ENCODE peak calls at places on chromosomes 5 and 9, in nine cellular contexts. One of them, this sample, is unnamed.

GRCh38 chr5:75567710-75568109 is 43.5 kb upstream of the ANKDD1B start:
- DNase-seq in gastrocnemius medialis: no peak
- DNase-seq in lower lobe of right lung: no peak
- DNase-seq in CD4-positive, alpha-beta T cell: no peak
- DNase-seq in mammary epithelial cell: peak; percentile 25
- DNase-seq in psoas muscle: no peak
- DNase-seq in colonic mucosa: no peak
- DNase-seq in CD8-positive, alpha-beta T cell: no peak
- DNase-seq in PC-9: no peak
- DNase-seq in this sample: no peak

GRCh38 chr5:9507974-9508373 is 37.9 kb downstream of the SEMA5A start:
- DNase-seq in CD8-positive, alpha-beta T cell: no peak
- DNase-seq in gastrocnemius medialis: no peak
- DNase-seq in colonic mucosa: no peak
- DNase-seq in PC-9: no peak
- DNase-seq in lower lobe of right lung: no peak
- DNase-seq in CD4-positive, alpha-beta T cell: no peak
- DNase-seq in mammary epithelial cell: peak; percentile 9
- DNase-seq in psoas muscle: no peak
- DNase-seq in this sample: no peak

GRCh38 chr9:86751207-86751606 is 196.1 kb downstream of the GAS1 start:
- DNase-seq in gastrocnemius medialis: no peak
- DNase-seq in CD8-positive, alpha-beta T cell: no peak
- DNase-seq in psoas muscle: peak; percentile 20
- DNase-seq in CD4-positive, alpha-beta T cell: no peak
- DNase-seq in colonic mucosa: no peak
- DNase-seq in lower lobe of right lung: no peak
- DNase-seq in mammary epithelial cell: no peak
- DNase-seq in PC-9: no peak
- DNase-seq in this sample: no peak

GRCh38 chr5:146825033-146825432 is 53.5 kb downstream of the PPP2R2B start:
- DNase-seq in lower lobe of right lung: no peak
- DNase-seq in gastrocnemius medialis: no peak
- DNase-seq in CD8-positive, alpha-beta T cell: no peak
- DNase-seq in mammary epithelial cell: peak; percentile 42
- DNase-seq in PC-9: no peak
- DNase-seq in colonic mucosa: no peak
- DNase-seq in psoas muscle: no peak
- DNase-seq in CD4-positive, alpha-beta T cell: no peak
- DNase-seq in this sample: peak; percentile 42

GRCh38 chr5:150901446-150901845 is 3.3 kb downstream of the ZNF300 start:
- DNase-seq in psoas muscle: no peak
- DNase-seq in lower lobe of right lung: no peak
- DNase-seq in CD8-positive, alpha-beta T cell: no peak
- DNase-seq in CD4-positive, alpha-beta T cell: no peak
- DNase-seq in PC-9: no peak
- DNase-seq in mammary epithelial cell: no peak
- DNase-seq in colonic mucosa: no peak
- DNase-seq in gastrocnemius medialis: no peak
- DNase-seq in this sample: no peak

GRCh38 chr5:172877496-172878260 is 43.6 kb downstream of the ERGIC1 start:
- DNase-seq in PC-9: no peak
- DNase-seq in CD8-positive, alpha-beta T cell: no peak
- DNase-seq in colonic mucosa: no peak
- DNase-seq in CD4-positive, alpha-beta T cell: no peak
- DNase-seq in psoas muscle: no peak
- DNase-seq in mammary epithelial cell: no peak
- DNase-seq in lower lobe of right lung: no peak
- DNase-seq in gastrocnemius medialis: no peak
- DNase-seq in this sample: no peak

GRCh38 chr9:89945133-89945532 is 340.3 kb downstream of the GADD45G start:
- DNase-seq in colonic mucosa: no peak
- DNase-seq in CD4-positive, alpha-beta T cell: no peak
- DNase-seq in gastrocnemius medialis: no peak
- DNase-seq in psoas muscle: no peak
- DNase-seq in PC-9: no peak
- DNase-seq in CD8-positive, alpha-beta T cell: no peak
- DNase-seq in lower lobe of right lung: no peak
- DNase-seq in mammary epithelial cell: no peak
- DNase-seq in this sample: no peak

GRCh38 chr5:74767579-74767913 is 497 bp downstream of the NSA2 start:
- DNase-seq in CD4-positive, alpha-beta T cell: no peak
- DNase-seq in psoas muscle: no peak
- DNase-seq in colonic mucosa: peak; percentile 53
- DNase-seq in mammary epithelial cell: peak; percentile 49
- DNase-seq in gastrocnemius medialis: no peak
- DNase-seq in PC-9: peak; percentile 43
- DNase-seq in lower lobe of right lung: no peak
- DNase-seq in CD8-positive, alpha-beta T cell: no peak
- DNase-seq in this sample: peak; percentile 20

GRCh38 chr5:126872558-126873349 is 95.8 kb downstream of the LMNB1 start:
- DNase-seq in lower lobe of right lung: no peak
- DNase-seq in PC-9: no peak
- DNase-seq in psoas muscle: no peak
- DNase-seq in CD8-positive, alpha-beta T cell: no peak
- DNase-seq in CD4-positive, alpha-beta T cell: no peak
- DNase-seq in mammary epithelial cell: no peak
- DNase-seq in colonic mucosa: no peak
- DNase-seq in gastrocnemius medialis: no peak
- DNase-seq in this sample: no peak

GRCh38 chr5:32098291-32098690 is 75.8 kb downstream of the GOLPH3 start:
- DNase-seq in lower lobe of right lung: no peak
- DNase-seq in psoas muscle: no peak
- DNase-seq in CD4-positive, alpha-beta T cell: no peak
- DNase-seq in colonic mucosa: no peak
- DNase-seq in PC-9: no peak
- DNase-seq in CD8-positive, alpha-beta T cell: no peak
- DNase-seq in gastrocnemius medialis: no peak
- DNase-seq in mammary epithelial cell: no peak
- DNase-seq in this sample: no peak

GRCh38 chr5:42005561-42006153 is 80.6 kb downstream of the FBXO4 start:
- DNase-seq in mammary epithelial cell: peak; percentile 8
- DNase-seq in colonic mucosa: no peak
- DNase-seq in CD4-positive, alpha-beta T cell: no peak
- DNase-seq in PC-9: peak; percentile 47
- DNase-seq in gastrocnemius medialis: no peak
- DNase-seq in CD8-positive, alpha-beta T cell: no peak
- DNase-seq in psoas muscle: no peak
- DNase-seq in lower lobe of right lung: no peak
- DNase-seq in this sample: peak; percentile 38

GRCh38 chr5:150164640-150165039 is 1.9 kb upstream of the CDX1 start:
- DNase-seq in CD8-positive, alpha-beta T cell: no peak
- DNase-seq in mammary epithelial cell: no peak
- DNase-seq in psoas muscle: peak; percentile 46
- DNase-seq in lower lobe of right lung: no peak
- DNase-seq in PC-9: no peak
- DNase-seq in gastrocnemius medialis: no peak
- DNase-seq in CD4-positive, alpha-beta T cell: no peak
- DNase-seq in colonic mucosa: peak; percentile 69
- DNase-seq in this sample: no peak

GRCh38 chr5:177220576-177220975 is 82.9 kb downstream of the RAB24 start:
- DNase-seq in mammary epithelial cell: no peak
- DNase-seq in CD8-positive, alpha-beta T cell: no peak
- DNase-seq in PC-9: no peak
- DNase-seq in gastrocnemius medialis: no peak
- DNase-seq in lower lobe of right lung: no peak
- DNase-seq in CD4-positive, alpha-beta T cell: no peak
- DNase-seq in psoas muscle: no peak
- DNase-seq in colonic mucosa: no peak
- DNase-seq in this sample: no peak

GRCh38 chr5:9829621-9830020 is 199.5 kb upstream of the TAS2R1 start:
- DNase-seq in mammary epithelial cell: no peak
- DNase-seq in psoas muscle: no peak
- DNase-seq in CD8-positive, alpha-beta T cell: no peak
- DNase-seq in CD4-positive, alpha-beta T cell: no peak
- DNase-seq in colonic mucosa: no peak
- DNase-seq in gastrocnemius medialis: no peak
- DNase-seq in lower lobe of right lung: no peak
- DNase-seq in PC-9: no peak
- DNase-seq in this sample: no peak

GRCh38 chr5:39661026-39661779 is 236.4 kb upstream of the DAB2 start:
- DNase-seq in lower lobe of right lung: no peak
- DNase-seq in psoas muscle: no peak
- DNase-seq in mammary epithelial cell: peak; percentile 75
- DNase-seq in PC-9: peak; percentile 63
- DNase-seq in CD8-positive, alpha-beta T cell: no peak
- DNase-seq in CD4-positive, alpha-beta T cell: no peak
- DNase-seq in colonic mucosa: no peak
- DNase-seq in gastrocnemius medialis: no peak
- DNase-seq in this sample: peak; percentile 44

GRCh38 chr5:107705390-107706014 is 34.8 kb upstream of the EFNA5 start:
- DNase-seq in gastrocnemius medialis: no peak
- DNase-seq in colonic mucosa: no peak
- DNase-seq in mammary epithelial cell: peak; percentile 69
- DNase-seq in CD8-positive, alpha-beta T cell: no peak
- DNase-seq in lower lobe of right lung: no peak
- DNase-seq in CD4-positive, alpha-beta T cell: no peak
- DNase-seq in PC-9: no peak
- DNase-seq in psoas muscle: no peak
- DNase-seq in this sample: no peak

GRCh38 chr5:80255425-80255751 is 460 bp downstream of the SERINC5 start:
- DNase-seq in colonic mucosa: peak; percentile 77
- DNase-seq in gastrocnemius medialis: peak; percentile 16
- DNase-seq in mammary epithelial cell: peak; percentile 71
- DNase-seq in CD4-positive, alpha-beta T cell: peak; percentile 30
- DNase-seq in PC-9: peak; percentile 56
- DNase-seq in lower lobe of right lung: peak; percentile 83
- DNase-seq in CD8-positive, alpha-beta T cell: no peak
- DNase-seq in psoas muscle: peak; percentile 67
- DNase-seq in this sample: peak; percentile 44

GRCh38 chr5:169101966-169102365 is 199.0 kb downstream of the SLIT3 start:
- DNase-seq in CD8-positive, alpha-beta T cell: no peak
- DNase-seq in CD4-positive, alpha-beta T cell: no peak
- DNase-seq in psoas muscle: no peak
- DNase-seq in PC-9: no peak
- DNase-seq in mammary epithelial cell: no peak
- DNase-seq in gastrocnemius medialis: no peak
- DNase-seq in lower lobe of right lung: no peak
- DNase-seq in colonic mucosa: no peak
- DNase-seq in this sample: no peak

GRCh38 chr5:53262348-53262970 is 152.9 kb upstream of the MOCS2 start:
- DNase-seq in psoas muscle: no peak
- DNase-seq in mammary epithelial cell: peak; percentile 60
- DNase-seq in CD4-positive, alpha-beta T cell: no peak
- DNase-seq in gastrocnemius medialis: no peak
- DNase-seq in PC-9: no peak
- DNase-seq in lower lobe of right lung: no peak
- DNase-seq in CD8-positive, alpha-beta T cell: no peak
- DNase-seq in colonic mucosa: no peak
- DNase-seq in this sample: no peak

GRCh38 chr9:12819436-12820185 is 44.8 kb downstream of the LURAP1L start:
- DNase-seq in lower lobe of right lung: no peak
- DNase-seq in mammary epithelial cell: no peak
- DNase-seq in PC-9: no peak
- DNase-seq in CD4-positive, alpha-beta T cell: no peak
- DNase-seq in colonic mucosa: no peak
- DNase-seq in gastrocnemius medialis: no peak
- DNase-seq in psoas muscle: no peak
- DNase-seq in CD8-positive, alpha-beta T cell: no peak
- DNase-seq in this sample: peak; percentile 23

GRCh38 chr5:94057217-94057616 is 315.8 kb upstream of the POU5F2 start:
- DNase-seq in CD8-positive, alpha-beta T cell: no peak
- DNase-seq in gastrocnemius medialis: no peak
- DNase-seq in CD4-positive, alpha-beta T cell: no peak
- DNase-seq in PC-9: no peak
- DNase-seq in psoas muscle: no peak
- DNase-seq in lower lobe of right lung: no peak
- DNase-seq in mammary epithelial cell: no peak
- DNase-seq in colonic mucosa: no peak
- DNase-seq in this sample: no peak

GRCh38 chr5:94057655-94058054 is 316.3 kb upstream of the POU5F2 start:
- DNase-seq in CD4-positive, alpha-beta T cell: no peak
- DNase-seq in colonic mucosa: no peak
- DNase-seq in gastrocnemius medialis: no peak
- DNase-seq in CD8-positive, alpha-beta T cell: no peak
- DNase-seq in PC-9: no peak
- DNase-seq in lower lobe of right lung: no peak
- DNase-seq in psoas muscle: no peak
- DNase-seq in mammary epithelial cell: no peak
- DNase-seq in this sample: no peak
- H3K9me3 ChIP-seq in CD4-positive, alpha-beta T cell: no peaks in the 10 kb centered on the region
- H3K9me3 ChIP-seq in colonic mucosa: no peaks in the 10 kb centered on the region
- H3K9me3 ChIP-seq in gastrocnemius medialis: no peaks in the 10 kb centered on the region
- H3K9me3 ChIP-seq in CD8-positive, alpha-beta T cell: no peaks in the 10 kb centered on the region
- H3K9me3 ChIP-seq in PC-9: no peaks in the 10 kb centered on the region
- H3K9me3 ChIP-seq in lower lobe of right lung: no peaks in the 10 kb centered on the region
- H3K9me3 ChIP-seq in psoas muscle: no peaks in the 10 kb centered on the region
- H3K9me3 ChIP-seq in mammary epithelial cell: no peaks in the 10 kb centered on the region
- H3K9me3 ChIP-seq in this sample: no peaks in the 10 kb centered on the region

GRCh38 chr5:113048931-113049330 is 72.3 kb downstream of the DCP2 start:
- DNase-seq in PC-9: no peak
- DNase-seq in lower lobe of right lung: no peak
- DNase-seq in colonic mucosa: no peak
- DNase-seq in mammary epithelial cell: no peak
- DNase-seq in CD4-positive, alpha-beta T cell: no peak
- DNase-seq in psoas muscle: no peak
- DNase-seq in CD8-positive, alpha-beta T cell: no peak
- DNase-seq in gastrocnemius medialis: no peak
- DNase-seq in this sample: no peak
- TF ChIP-seq CTCF in PC-9: no peak
- TF ChIP-seq CTCF in lower lobe of right lung: no peak
- TF ChIP-seq CTCF in colonic mucosa: no peak
- TF ChIP-seq CTCF in mammary epithelial cell: no peak
- TF ChIP-seq CTCF in CD4-positive, alpha-beta T cell: no peak
- TF ChIP-seq CTCF in psoas muscle: no peak
- TF ChIP-seq CTCF in CD8-positive, alpha-beta T cell: no peak
- TF ChIP-seq CTCF in gastrocnemius medialis: no peak
- TF ChIP-seq CTCF in this sample: no peak

GRCh38 chr5:155594270-155594669 is 580.7 kb downstream of the KIF4B start:
- DNase-seq in PC-9: no peak
- DNase-seq in psoas muscle: no peak
- DNase-seq in lower lobe of right lung: no peak
- DNase-seq in colonic mucosa: no peak
- DNase-seq in CD4-positive, alpha-beta T cell: no peak
- DNase-seq in mammary epithelial cell: no peak
- DNase-seq in gastrocnemius medialis: no peak
- DNase-seq in CD8-positive, alpha-beta T cell: no peak
- DNase-seq in this sample: no peak

GRCh38 chr5:155587458-155587857 is 573.9 kb downstream of the KIF4B start:
- DNase-seq in CD4-positive, alpha-beta T cell: no peak
- DNase-seq in mammary epithelial cell: peak; percentile 68
- DNase-seq in colonic mucosa: no peak
- DNase-seq in CD8-positive, alpha-beta T cell: no peak
- DNase-seq in PC-9: no peak
- DNase-seq in psoas muscle: no peak
- DNase-seq in lower lobe of right lung: no peak
- DNase-seq in gastrocnemius medialis: no peak
- DNase-seq in this sample: peak; percentile 7

GRCh38 chr5:155591273-155591672 is 577.7 kb downstream of the KIF4B start:
- DNase-seq in mammary epithelial cell: no peak
- DNase-seq in PC-9: no peak
- DNase-seq in CD8-positive, alpha-beta T cell: no peak
- DNase-seq in gastrocnemius medialis: no peak
- DNase-seq in lower lobe of right lung: no peak
- DNase-seq in psoas muscle: no peak
- DNase-seq in colonic mucosa: no peak
- DNase-seq in CD4-positive, alpha-beta T cell: no peak
- DNase-seq in this sample: no peak
- H3K9me3 ChIP-seq in mammary epithelial cell: no peaks in the 10 kb centered on the region
- H3K9me3 ChIP-seq in PC-9: no peaks in the 10 kb centered on the region
- H3K9me3 ChIP-seq in CD8-positive, alpha-beta T cell: no peaks in the 10 kb centered on the region
- H3K9me3 ChIP-seq in gastrocnemius medialis: no peaks in the 10 kb centered on the region
- H3K9me3 ChIP-seq in lower lobe of right lung: no peaks in the 10 kb centered on the region
- H3K9me3 ChIP-seq in psoas muscle: no peaks in the 10 kb centered on the region
- H3K9me3 ChIP-seq in colonic mucosa: no peaks in the 10 kb centered on the region
- H3K9me3 ChIP-seq in CD4-positive, alpha-beta T cell: no peaks in the 10 kb centered on the region
- H3K9me3 ChIP-seq in this sample: no peaks in the 10 kb centered on the region

GRCh38 chr9:71783120-71783523 is 14.8 kb upstream of the CEMIP2 start:
- DNase-seq in PC-9: no peak
- DNase-seq in gastrocnemius medialis: no peak
- DNase-seq in colonic mucosa: peak; percentile 37
- DNase-seq in mammary epithelial cell: peak; percentile 88
- DNase-seq in psoas muscle: no peak
- DNase-seq in CD4-positive, alpha-beta T cell: peak; percentile 82
- DNase-seq in lower lobe of right lung: peak; percentile 52
- DNase-seq in CD8-positive, alpha-beta T cell: peak; percentile 77
- DNase-seq in this sample: no peak
- TF ChIP-seq CTCF in PC-9: no peak
- TF ChIP-seq CTCF in gastrocnemius medialis: no peak
- TF ChIP-seq CTCF in colonic mucosa: no peak
- TF ChIP-seq CTCF in mammary epithelial cell: no peak
- TF ChIP-seq CTCF in psoas muscle: no peak
- TF ChIP-seq CTCF in CD4-positive, alpha-beta T cell: peak; percentile 65
- TF ChIP-seq CTCF in lower lobe of right lung: no peak
- TF ChIP-seq CTCF in CD8-positive, alpha-beta T cell: peak; percentile 51
- TF ChIP-seq CTCF in this sample: no peak